ENCODE peak calls at places on chromosomes 13 and 19, in four cellular contexts. B, Q, M and F are unnamed samples.

GRCh38 chr13:49218493-49219051 is 1.6 kb upstream of the MLNR start:
- DNase-seq in B (no peak), Q (no peak), M (no peak), F (no peak)

GRCh38 chr13:39967199-39967959 is 311.9 kb downstream of the COG6 start:
- DNase-seq in B (no peak), Q (no peak), M (no peak), F (no peak)

GRCh38 chr13:100069278-100069677 is 19.6 kb upstream of the PCCA start:
- DNase-seq in B (no peak), Q (no peak), M (no peak), F (no peak)

GRCh38 chr19:35742121-35742724 is at the start of gene IGFLR1:
- DNase-seq in B (no peak), Q (peak), M (no peak), F (no peak)

GRCh38 chr19:43524922-43525835 is 1.8 kb downstream of the ETHE1 start:
- DNase-seq in B (no peak), Q (peak), M (peak), F (no peak)

GRCh38 chr13:113367771-113368170 is 3.8 kb upstream of the GRTP1 start:
- DNase-seq in B (no peak), Q (no peak), M (no peak), F (no peak)

GRCh38 chr13:90365130-90365529 is 982.4 kb upstream of the MIR17HG start:
- DNase-seq in B (no peak), Q (no peak), M (no peak), F (no peak)

GRCh38 chr19:35267818-35268545 is 780 bp upstream of the USF2 start:
- DNase-seq in B (peak), Q (no peak), M (no peak), F (peak)

GRCh38 chr19:40805258-40805868 is 6.4 kb downstream of the EGLN2 start:
- DNase-seq in B (no peak), Q (no peak), M (no peak), F (no peak)

GRCh38 chr19:12703056-12703455 is 6.6 kb upstream of the FBXW9 start:
- DNase-seq in B (peak), Q (no peak), M (peak), F (peak)

GRCh38 chr13:37106642-37107041 is 1.2 kb upstream of the CSNK1A1L start:
- DNase-seq in B (no peak), Q (no peak), M (no peak), F (no peak)

GRCh38 chr13:18235172-18235571 is 946.5 kb downstream of the TUBA3C start:
- DNase-seq in B (no peak), Q (no peak), M (no peak), F (no peak)

GRCh38 chr19:5434970-5435641 is 20.1 kb upstream of the ZNRF4 start:
- DNase-seq in B (peak), Q (no peak), M (peak), F (no peak)

GRCh38 chr19:54430306-54431254 is 15.3 kb downstream of the TTYH1 start:
- DNase-seq in B (peak), Q (no peak), M (no peak), F (peak)

GRCh38 chr19:6925801-6926751 is 38.7 kb downstream of the ADGRE1 start:
- DNase-seq in B (no peak), Q (peak), M (no peak), F (peak)

GRCh38 chr13:38979891-38980627 is 10.6 kb downstream of the STOML3 start:
- DNase-seq in B (no peak), Q (no peak), M (no peak), F (no peak)

GRCh38 chr19:35592226-35592625 is 6.3 kb downstream of the PMIS2 start:
- DNase-seq in B (peak), Q (no peak), M (peak), F (peak)

GRCh38 chr13:64910061-64910460 is 2320.1 kb downstream of the PCDH9 start:
- DNase-seq in B (no peak), Q (no peak), M (no peak), F (no peak)

GRCh38 chr19:6947745-6948144 is 60.4 kb downstream of the ADGRE1 start:
- DNase-seq in B (no peak), Q (peak), M (peak), F (peak)

GRCh38 chr13:30889196-30889690 is 16.8 kb upstream of the MEDAG start:
- DNase-seq in B (no peak), Q (no peak), M (no peak), F (no peak)

GRCh38 chr19:58218899-58219298 is 9.8 kb upstream of the ZNF544 start:
- DNase-seq in B (peak), Q (no peak), M (peak), F (no peak)

GRCh38 chr13:39835253-39835652 is 179.8 kb downstream of the COG6 start:
- DNase-seq in B (no peak), Q (no peak), M (no peak), F (peak)

GRCh38 chr19:44602071-44602470 is 11.3 kb upstream of the IGSF23 start:
- DNase-seq in B (no peak), Q (no peak), M (no peak), F (no peak)

GRCh38 chr13:100098445-100099116 is 9.7 kb downstream of the PCCA start:
- DNase-seq in B (no peak), Q (no peak), M (no peak), F (no peak)

GRCh38 chr19:44644391-44645016 is 794 bp downstream of the PVR start:
- DNase-seq in B (peak), Q (no peak), M (peak), F (peak)

GRCh38 chr19:33675501-33676124 is 53.9 kb downstream of the CHST8 start:
- DNase-seq in B (no peak), Q (no peak), M (no peak), F (no peak)
- TF ChIP-seq SP1 in B (no peak), Q (no peak), M (no peak), F (no peak)

GRCh38 chr19:47891923-47892666 is 6.0 kb upstream of the SULT2A1 start:
- DNase-seq in B (peak), Q (no peak), M (peak), F (no peak)
- TF ChIP-seq FOXM1 in B (no peak), Q (no peak), M (no peak), F (no peak)

DNA sequence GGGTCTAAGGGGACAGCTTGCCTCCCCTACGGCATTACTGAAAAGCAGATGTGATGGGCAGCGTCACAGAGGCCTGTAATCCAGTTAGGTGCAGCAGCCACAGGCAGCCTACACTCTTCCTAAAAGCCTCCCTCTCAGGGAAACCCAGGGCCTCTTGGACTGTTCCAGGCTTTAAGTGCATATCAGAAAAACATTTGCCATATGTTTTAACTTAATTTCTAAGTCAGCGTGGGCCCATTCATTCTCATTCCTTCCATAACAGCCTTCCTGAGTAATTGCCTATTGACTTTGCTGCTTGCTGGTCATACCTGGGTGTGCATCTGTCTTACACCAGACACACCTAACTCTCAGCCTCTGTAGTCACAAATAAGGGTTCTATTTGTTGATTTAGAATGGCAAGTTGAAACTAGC is 135.6 kb upstream of the SERP2 start:
- DNase-seq in B (no peak), Q (no peak), M (no peak), F (no peak)
- TF ChIP-seq FOXK2 in B (no peak), Q (no peak), M (no peak), F (no peak)

DNA sequence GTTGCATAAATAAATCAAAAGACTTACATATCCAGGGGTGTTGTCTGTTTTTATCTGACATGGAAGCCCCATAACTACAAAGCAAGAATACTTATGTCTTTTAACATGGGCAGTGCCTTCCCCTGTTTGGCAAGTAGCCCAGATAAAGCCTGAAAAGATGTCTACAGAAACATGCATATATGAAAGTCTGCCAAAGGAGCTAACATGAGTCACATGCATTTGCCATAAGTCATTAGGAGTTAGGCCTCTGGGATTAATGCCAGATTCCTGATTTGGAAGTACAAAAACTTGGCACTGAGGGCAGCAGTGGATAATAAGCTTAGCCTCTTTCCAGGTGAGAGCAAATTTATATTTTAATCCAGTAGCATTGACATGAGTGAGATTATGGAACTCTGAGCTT is 62.0 kb downstream of the ZNF737 start:
- DNase-seq in B (no peak), Q (no peak), M (no peak), F (no peak)
- TF ChIP-seq SP1 in B (no peak), Q (no peak), M (no peak), F (no peak)